ENCODE peak calls at places on chromosomes 5 and 9, in six cellular contexts. One of them, this sample, is unnamed.

GRCh38 chr5:113330533-113331200 is 104.1 kb downstream of the TSSK1B start:
- DNase-seq in HT-29: peak
- DNase-seq in activated CD8-positive, alpha-beta memory T cell treated with anti-CD3 and anti-CD28 coated beads for 24 hours: no peak
- DNase-seq in retina: peak
- DNase-seq in LoVo: peak
- DNase-seq in frontal cortex: no peak
- DNase-seq in this sample: peak

GRCh38 chr9:91221332-91221731 is 140.4 kb downstream of the AUH start:
- DNase-seq in HT-29: no peak
- DNase-seq in activated CD8-positive, alpha-beta memory T cell treated with anti-CD3 and anti-CD28 coated beads for 24 hours: no peak
- DNase-seq in retina: no peak
- DNase-seq in LoVo: no peak
- DNase-seq in frontal cortex: no peak
- DNase-seq in this sample: no peak

GRCh38 chr5:137164961-137165360 is 334.2 kb downstream of the SPOCK1 start:
- DNase-seq in HT-29: no peak
- DNase-seq in activated CD8-positive, alpha-beta memory T cell treated with anti-CD3 and anti-CD28 coated beads for 24 hours: no peak
- DNase-seq in retina: no peak
- DNase-seq in LoVo: no peak
- DNase-seq in frontal cortex: no peak
- DNase-seq in this sample: no peak

GRCh38 chr5:133777951-133778350 is 165.6 kb upstream of the FSTL4 start:
- DNase-seq in HT-29: no peak
- DNase-seq in activated CD8-positive, alpha-beta memory T cell treated with anti-CD3 and anti-CD28 coated beads for 24 hours: no peak
- DNase-seq in retina: no peak
- DNase-seq in LoVo: no peak
- DNase-seq in frontal cortex: no peak
- DNase-seq in this sample: no peak

GRCh38 chr9:118362123-118362522 is 657.9 kb downstream of the TLR4 start:
- DNase-seq in HT-29: no peak
- DNase-seq in activated CD8-positive, alpha-beta memory T cell treated with anti-CD3 and anti-CD28 coated beads for 24 hours: no peak
- DNase-seq in retina: no peak
- DNase-seq in LoVo: no peak
- DNase-seq in frontal cortex: no peak
- DNase-seq in this sample: no peak

GRCh38 chr9:131098391-131099087 is 2.2 kb downstream of the AIF1L start:
- DNase-seq in HT-29: no peak
- DNase-seq in activated CD8-positive, alpha-beta memory T cell treated with anti-CD3 and anti-CD28 coated beads for 24 hours: no peak
- DNase-seq in retina: no peak
- DNase-seq in LoVo: no peak
- DNase-seq in frontal cortex: no peak
- DNase-seq in this sample: no peak

GRCh38 chr5:173768267-173768806 is 119.8 kb upstream of the CPEB4 start:
- DNase-seq in HT-29: no peak
- DNase-seq in activated CD8-positive, alpha-beta memory T cell treated with anti-CD3 and anti-CD28 coated beads for 24 hours: no peak
- DNase-seq in retina: no peak
- DNase-seq in LoVo: no peak
- DNase-seq in frontal cortex: no peak
- DNase-seq in this sample: no peak

GRCh38 chr9:92774274-92774673 is 9.6 kb upstream of the BICD2 start:
- DNase-seq in HT-29: no peak
- DNase-seq in activated CD8-positive, alpha-beta memory T cell treated with anti-CD3 and anti-CD28 coated beads for 24 hours: no peak
- DNase-seq in retina: no peak
- DNase-seq in LoVo: no peak
- DNase-seq in frontal cortex: peak
- DNase-seq in this sample: no peak

GRCh38 chr5:72210913-72211670 is 103.8 kb downstream of the MAP1B start:
- DNase-seq in HT-29: peak
- DNase-seq in activated CD8-positive, alpha-beta memory T cell treated with anti-CD3 and anti-CD28 coated beads for 24 hours: no peak
- DNase-seq in retina: no peak
- DNase-seq in LoVo: peak
- DNase-seq in frontal cortex: peak
- DNase-seq in this sample: peak

GRCh38 chr5:84382363-84383295 is 2.1 kb downstream of the EDIL3 start:
- DNase-seq in HT-29: no peak
- DNase-seq in activated CD8-positive, alpha-beta memory T cell treated with anti-CD3 and anti-CD28 coated beads for 24 hours: no peak
- DNase-seq in retina: peak
- DNase-seq in LoVo: no peak
- DNase-seq in frontal cortex: peak
- DNase-seq in this sample: peak

GRCh38 chr9:93908591-93909241 is 46.4 kb downstream of the BARX1 start:
- DNase-seq in HT-29: no peak
- DNase-seq in activated CD8-positive, alpha-beta memory T cell treated with anti-CD3 and anti-CD28 coated beads for 24 hours: no peak
- DNase-seq in retina: peak
- DNase-seq in LoVo: no peak
- DNase-seq in frontal cortex: no peak
- DNase-seq in this sample: peak

GRCh38 chr5:83974151-83974822 is 253.6 kb upstream of the HAPLN1 start:
- DNase-seq in HT-29: no peak
- DNase-seq in activated CD8-positive, alpha-beta memory T cell treated with anti-CD3 and anti-CD28 coated beads for 24 hours: no peak
- DNase-seq in retina: no peak
- DNase-seq in LoVo: no peak
- DNase-seq in frontal cortex: no peak
- DNase-seq in this sample: no peak

GRCh38 chr9:129597355-129598088 is 23.4 kb downstream of the C9orf50 start:
- DNase-seq in HT-29: peak
- DNase-seq in activated CD8-positive, alpha-beta memory T cell treated with anti-CD3 and anti-CD28 coated beads for 24 hours: peak
- DNase-seq in retina: peak
- DNase-seq in LoVo: peak
- DNase-seq in frontal cortex: peak
- DNase-seq in this sample: peak

GRCh38 chr9:93920401-93920800 is 34.8 kb downstream of the BARX1 start:
- DNase-seq in HT-29: no peak
- DNase-seq in activated CD8-positive, alpha-beta memory T cell treated with anti-CD3 and anti-CD28 coated beads for 24 hours: no peak
- DNase-seq in retina: no peak
- DNase-seq in LoVo: no peak
- DNase-seq in frontal cortex: no peak
- DNase-seq in this sample: no peak

GRCh38 chr5:80142996-80143395 is 107.8 kb downstream of the THBS4 start:
- DNase-seq in HT-29: no peak
- DNase-seq in activated CD8-positive, alpha-beta memory T cell treated with anti-CD3 and anti-CD28 coated beads for 24 hours: peak
- DNase-seq in retina: no peak
- DNase-seq in LoVo: no peak
- DNase-seq in frontal cortex: no peak
- DNase-seq in this sample: no peak

GRCh38 chr9:14168381-14168780 is 145.6 kb downstream of the NFIB start:
- DNase-seq in HT-29: no peak
- DNase-seq in activated CD8-positive, alpha-beta memory T cell treated with anti-CD3 and anti-CD28 coated beads for 24 hours: no peak
- DNase-seq in retina: no peak
- DNase-seq in LoVo: no peak
- DNase-seq in frontal cortex: no peak
- DNase-seq in this sample: no peak

GRCh38 chr9:134494905-134495304 is 146.7 kb upstream of the COL5A1 start:
- DNase-seq in HT-29: no peak
- DNase-seq in activated CD8-positive, alpha-beta memory T cell treated with anti-CD3 and anti-CD28 coated beads for 24 hours: no peak
- DNase-seq in retina: no peak
- DNase-seq in LoVo: no peak
- DNase-seq in frontal cortex: no peak
- DNase-seq in this sample: no peak

GRCh38 chr9:37283730-37284235 is 138.7 kb upstream of the GRHPR start:
- DNase-seq in HT-29: no peak
- DNase-seq in activated CD8-positive, alpha-beta memory T cell treated with anti-CD3 and anti-CD28 coated beads for 24 hours: no peak
- DNase-seq in retina: peak
- DNase-seq in LoVo: no peak
- DNase-seq in frontal cortex: no peak
- DNase-seq in this sample: no peak

GRCh38 chr9:8694983-8695588 is 895.5 kb upstream of the DMAC1 start:
- DNase-seq in HT-29: no peak
- DNase-seq in activated CD8-positive, alpha-beta memory T cell treated with anti-CD3 and anti-CD28 coated beads for 24 hours: no peak
- DNase-seq in retina: peak
- DNase-seq in LoVo: no peak
- DNase-seq in frontal cortex: no peak
- DNase-seq in this sample: no peak

GRCh38 chr5:168313596-168314204 is 22.3 kb downstream of the WWC1 start:
- DNase-seq in HT-29: no peak
- DNase-seq in activated CD8-positive, alpha-beta memory T cell treated with anti-CD3 and anti-CD28 coated beads for 24 hours: no peak
- DNase-seq in retina: no peak
- DNase-seq in LoVo: peak
- DNase-seq in frontal cortex: no peak
- DNase-seq in this sample: no peak

GRCh38 chr9:30120654-30121053 is 2263.8 kb upstream of the ACO1 start:
- DNase-seq in HT-29: no peak
- DNase-seq in activated CD8-positive, alpha-beta memory T cell treated with anti-CD3 and anti-CD28 coated beads for 24 hours: no peak
- DNase-seq in retina: no peak
- DNase-seq in LoVo: no peak
- DNase-seq in frontal cortex: no peak
- DNase-seq in this sample: peak

GRCh38 chr5:10199700-10200099 is 50.0 kb downstream of the ATPSCKMT start:
- DNase-seq in HT-29: no peak
- DNase-seq in activated CD8-positive, alpha-beta memory T cell treated with anti-CD3 and anti-CD28 coated beads for 24 hours: no peak
- DNase-seq in retina: no peak
- DNase-seq in LoVo: no peak
- DNase-seq in frontal cortex: no peak
- DNase-seq in this sample: no peak

GRCh38 chr5:115414406-115415142 is 118.1 kb upstream of the CCDC112 start:
- DNase-seq in HT-29: peak
- DNase-seq in activated CD8-positive, alpha-beta memory T cell treated with anti-CD3 and anti-CD28 coated beads for 24 hours: no peak
- DNase-seq in retina: no peak
- DNase-seq in LoVo: peak
- DNase-seq in frontal cortex: no peak
- DNase-seq in this sample: no peak

GRCh38 chr9:38016375-38017120 is 52.5 kb downstream of the SHB start:
- DNase-seq in HT-29: no peak
- DNase-seq in activated CD8-positive, alpha-beta memory T cell treated with anti-CD3 and anti-CD28 coated beads for 24 hours: no peak
- DNase-seq in retina: peak
- DNase-seq in LoVo: no peak
- DNase-seq in frontal cortex: no peak
- DNase-seq in this sample: no peak

GRCh38 chr5:17096975-17097695 is 120.3 kb upstream of the BASP1 start:
- DNase-seq in HT-29: peak
- DNase-seq in activated CD8-positive, alpha-beta memory T cell treated with anti-CD3 and anti-CD28 coated beads for 24 hours: no peak
- DNase-seq in retina: peak
- DNase-seq in LoVo: no peak
- DNase-seq in frontal cortex: no peak
- DNase-seq in this sample: no peak

GRCh38 chr9:113519401-113520108 is 56.0 kb downstream of the RGS3 start:
- DNase-seq in HT-29: peak
- DNase-seq in activated CD8-positive, alpha-beta memory T cell treated with anti-CD3 and anti-CD28 coated beads for 24 hours: no peak
- DNase-seq in retina: no peak
- DNase-seq in LoVo: peak
- DNase-seq in frontal cortex: no peak
- DNase-seq in this sample: peak

GRCh38 chr5:82421119-82421518 is 143.0 kb upstream of the RPS23 start:
- DNase-seq in HT-29: peak
- DNase-seq in activated CD8-positive, alpha-beta memory T cell treated with anti-CD3 and anti-CD28 coated beads for 24 hours: no peak
- DNase-seq in retina: no peak
- DNase-seq in LoVo: peak
- DNase-seq in frontal cortex: no peak
- DNase-seq in this sample: peak

GRCh38 chr5:112203229-112203628 is 215.8 kb downstream of the EPB41L4A start:
- DNase-seq in HT-29: no peak
- DNase-seq in activated CD8-positive, alpha-beta memory T cell treated with anti-CD3 and anti-CD28 coated beads for 24 hours: no peak
- DNase-seq in retina: no peak
- DNase-seq in LoVo: no peak
- DNase-seq in frontal cortex: no peak
- DNase-seq in this sample: no peak

GRCh38 chr5:78405820-78406750 is 45.7 kb downstream of the SCAMP1 start:
- DNase-seq in HT-29: no peak
- DNase-seq in activated CD8-positive, alpha-beta memory T cell treated with anti-CD3 and anti-CD28 coated beads for 24 hours: no peak
- DNase-seq in retina: no peak
- DNase-seq in LoVo: no peak
- DNase-seq in frontal cortex: no peak
- DNase-seq in this sample: no peak

GRCh38 chr9:127162567-127163365 is 40.3 kb upstream of the ANGPTL2 start:
- DNase-seq in HT-29: no peak
- DNase-seq in activated CD8-positive, alpha-beta memory T cell treated with anti-CD3 and anti-CD28 coated beads for 24 hours: peak
- DNase-seq in retina: no peak
- DNase-seq in LoVo: no peak
- DNase-seq in frontal cortex: no peak
- DNase-seq in this sample: no peak

This sample was measured in Calu3.